ENCODE peak calls at places on chromosomes 2 and 18, in six cellular contexts. H is mesenchymal stem cell, U is neural progenitor cell, X is MM.1S, T is neuronal stem cell, O is H9. J is an unnamed sample.

GRCh38 chr18:50359806-50360205 is 15.0 kb upstream of the SKA1 start:
- DNase-seq in H (no peak), U (no peak), X (no peak), T (no peak), O (no peak), J (no peak)

GRCh38 chr2:1871171-1871570 is 126.9 kb upstream of the PXDN start:
- DNase-seq in H (no peak), U (no peak), X (no peak), T (no peak), O (no peak), J (no peak)

GRCh38 chr18:45562567-45563479 is 52.5 kb upstream of the SLC14A2 start:
- DNase-seq in H (no peak), U (no peak), X (no peak), T (no peak), O (no peak), J (no peak)

GRCh38 chr18:33745396-33745795 is 167.4 kb downstream of the ASXL3 start:
- DNase-seq in H (no peak), U (no peak), X (no peak), T (no peak), O (no peak), J (no peak)

GRCh38 chr18:31581498-31582197 is 10.0 kb upstream of the TTR start:
- DNase-seq in H (peak), U (no peak), X (no peak), T (no peak), O (no peak), J (peak)

GRCh38 chr2:221364672-221365071 is 207.4 kb downstream of the EPHA4 start:
- DNase-seq in H (no peak), U (no peak), X (no peak), T (no peak), O (no peak), J (no peak)

GRCh38 chr2:46072146-46072820 is 224.9 kb upstream of the EPAS1 start:
- DNase-seq in H (no peak), U (no peak), X (no peak), T (no peak), O (no peak), J (no peak)

GRCh38 chr2:42125887-42126594 is 43.1 kb upstream of the EML4 start:
- DNase-seq in H (no peak), U (peak), X (no peak), T (no peak), O (peak), J (no peak)

GRCh38 chr2:16100006-16100405 is 159.7 kb downstream of the MYCN start:
- DNase-seq in H (no peak), U (no peak), X (no peak), T (no peak), O (no peak), J (no peak)

GRCh38 chr2:1584051-1584531 is 160.2 kb downstream of the PXDN start:
- DNase-seq in H (no peak), U (no peak), X (no peak), T (no peak), O (no peak), J (no peak)

GRCh38 chr2:65554765-65555561 is 122.6 kb upstream of the SPRED2 start:
- DNase-seq in H (peak), U (no peak), X (no peak), T (no peak), O (no peak), J (no peak)

GRCh38 chr2:100274566-100275199 is 47.6 kb downstream of the LONRF2 start:
- DNase-seq in H (no peak), U (no peak), X (no peak), T (no peak), O (peak), J (no peak)

GRCh38 chr2:207248702-207249355 is 83.1 kb upstream of the KLF7 start:
- DNase-seq in H (peak), U (no peak), X (no peak), T (no peak), O (no peak), J (no peak)

GRCh38 chr2:184598313-184599053 is at the start of gene ZNF804A:
- DNase-seq in H (peak), U (peak), X (peak), T (peak), O (peak), J (peak)

GRCh38 chr2:25821225-25822056 is 56.8 kb downstream of the ASXL2 start:
- DNase-seq in H (no peak), U (no peak), X (no peak), T (no peak), O (no peak), J (peak)

GRCh38 chr2:146817613-146818012 is 1027.2 kb upstream of the ACVR2A start:
- DNase-seq in H (no peak), U (peak), X (no peak), T (no peak), O (no peak), J (peak)

GRCh38 chr18:7164610-7165009 is 47.0 kb upstream of the LAMA1 start:
- DNase-seq in H (no peak), U (peak), X (peak), T (no peak), O (no peak), J (no peak)

GRCh38 chr2:188272121-188272520 is 19.6 kb upstream of the GULP1 start:
- DNase-seq in H (no peak), U (no peak), X (no peak), T (no peak), O (no peak), J (no peak)

GRCh38 chr2:98768765-98769476 is 38.0 kb upstream of the MGAT4A start:
- DNase-seq in H (no peak), U (no peak), X (no peak), T (no peak), O (no peak), J (peak)

GRCh38 chr2:28166956-28167355 is 225.7 kb upstream of the FOSL2 start:
- DNase-seq in H (peak), U (no peak), X (no peak), T (no peak), O (no peak), J (no peak)

GRCh38 chr2:28168376-28168775 is 224.3 kb upstream of the FOSL2 start:
- DNase-seq in H (no peak), U (no peak), X (no peak), T (no peak), O (no peak), J (no peak)

GRCh38 chr2:28172114-28172898 is 220.4 kb upstream of the FOSL2 start:
- DNase-seq in H (peak), U (no peak), X (no peak), T (no peak), O (no peak), J (peak)

GRCh38 chr2:28173377-28173776 is 219.3 kb upstream of the FOSL2 start:
- DNase-seq in H (no peak), U (peak), X (no peak), T (no peak), O (no peak), J (no peak)

DNA sequence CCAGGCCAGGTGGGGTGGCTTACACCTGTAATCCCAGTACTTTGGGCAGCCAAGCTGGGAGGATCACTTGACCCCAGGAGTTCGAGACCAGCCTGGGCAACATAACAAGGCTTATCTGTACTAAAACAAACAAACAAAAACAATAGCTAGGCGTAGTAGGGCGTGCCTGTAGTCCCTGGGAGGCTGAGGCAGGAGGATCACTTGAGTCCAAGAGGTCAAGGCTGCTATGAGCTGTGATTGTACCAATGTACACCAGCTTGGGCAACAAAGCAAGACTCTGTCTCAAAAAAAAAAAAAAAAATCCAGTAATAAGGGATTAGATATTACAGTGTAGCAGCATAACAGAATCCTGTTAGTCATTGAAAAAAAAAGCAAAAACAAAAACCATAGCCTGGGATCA is 223.2 kb upstream of the FOSL2 start:
- DNase-seq in H (no peak), U (no peak), X (no peak), T (no peak), O (no peak), J (no peak)
- H3K27ac ChIP-seq in H (no peak), U (no peak), X (no peak), T (no peak), O (no peak), J (no peak)

GRCh38 chr18:53281406-53281805 is 941.4 kb downstream of the DCC start:
- DNase-seq in H (no peak), U (no peak), X (no peak), T (no peak), O (no peak), J (no peak)

DNA sequence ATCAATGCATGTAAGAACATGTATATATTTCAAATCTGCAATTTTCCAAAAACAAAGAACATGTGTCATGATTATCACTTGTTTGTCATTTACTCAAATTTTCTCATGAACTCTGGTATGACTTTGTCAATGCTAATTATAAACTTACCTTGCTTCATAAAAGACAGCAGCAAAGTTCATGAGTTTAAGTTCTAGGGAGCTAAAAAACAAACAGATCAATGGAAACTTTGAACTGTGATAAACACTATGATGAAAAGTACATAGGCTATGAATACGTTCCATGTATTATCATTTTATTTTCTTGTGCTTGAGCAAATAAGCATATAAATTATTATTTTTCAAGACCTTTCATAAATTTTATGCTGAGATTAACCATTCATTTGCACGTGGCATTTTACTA is 940.8 kb downstream of the MBD2 start:
- DNase-seq in H (no peak), U (no peak), X (no peak), T (no peak), O (no peak), J (no peak)
- H3K9ac ChIP-seq in H (no peak), U (no peak), X (no peak), T (no peak), O (no peak), J (no peak)

DNA sequence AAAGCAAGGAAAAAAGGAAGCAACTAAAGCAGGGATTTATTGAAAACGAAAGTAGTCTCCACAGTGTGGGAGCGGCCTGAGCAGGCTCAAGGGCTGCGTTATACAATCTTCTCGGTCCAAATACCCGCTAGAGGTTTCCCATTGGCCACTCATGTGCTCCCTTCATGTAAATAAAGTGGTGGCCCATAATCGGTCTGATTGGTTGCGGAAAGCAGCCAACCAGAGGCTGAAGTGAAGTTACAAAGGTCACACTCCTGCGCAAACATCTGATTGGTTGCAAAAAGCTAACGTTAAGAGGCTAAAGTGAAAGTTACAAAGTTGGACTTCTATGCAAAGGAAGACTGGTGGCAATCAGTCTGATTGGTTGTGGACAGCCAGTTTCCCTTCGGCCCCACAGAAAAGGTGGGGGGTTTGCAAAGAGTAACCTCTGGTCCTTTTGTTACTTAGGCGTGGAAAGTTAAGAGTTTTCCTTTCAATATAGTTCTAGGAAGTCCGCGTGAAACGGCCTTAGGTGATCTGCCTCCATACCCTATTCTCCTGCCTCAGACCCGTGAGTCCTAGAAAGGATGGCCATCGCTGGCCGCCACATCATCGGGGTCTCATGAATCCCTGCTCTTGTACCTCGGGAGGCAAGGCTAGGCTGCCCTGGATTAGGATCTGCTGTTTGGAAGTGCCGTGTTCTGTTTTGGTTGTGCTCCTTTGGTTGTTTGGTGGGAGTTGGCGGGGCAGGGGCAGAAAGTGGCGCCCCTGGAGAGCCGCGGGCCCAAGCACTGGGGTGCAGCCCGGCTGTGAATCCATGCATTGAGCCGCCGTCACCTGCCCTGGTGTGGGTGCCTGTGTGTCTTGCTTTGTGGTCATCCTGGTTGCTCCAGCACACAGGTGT is 80.4 kb upstream of the LDLRAD4 start:
- DNase-seq in H (no peak), U (no peak), X (peak), T (no peak), O (no peak), J (peak)
- H3K4me2 ChIP-seq in H (no peak), U (no peak), X (peak), T (no peak), O (no peak), J (peak)

GRCh38 chr2:219210572-219211362 is 4.2 kb downstream of the ZFAND2B start:
- DNase-seq in H (no peak), U (no peak), X (no peak), T (no peak), O (no peak), J (no peak)
- H3K27ac ChIP-seq in H (no peak), U (no peak), X (peak), T (no peak), O (no peak), J (no peak)

DNA sequence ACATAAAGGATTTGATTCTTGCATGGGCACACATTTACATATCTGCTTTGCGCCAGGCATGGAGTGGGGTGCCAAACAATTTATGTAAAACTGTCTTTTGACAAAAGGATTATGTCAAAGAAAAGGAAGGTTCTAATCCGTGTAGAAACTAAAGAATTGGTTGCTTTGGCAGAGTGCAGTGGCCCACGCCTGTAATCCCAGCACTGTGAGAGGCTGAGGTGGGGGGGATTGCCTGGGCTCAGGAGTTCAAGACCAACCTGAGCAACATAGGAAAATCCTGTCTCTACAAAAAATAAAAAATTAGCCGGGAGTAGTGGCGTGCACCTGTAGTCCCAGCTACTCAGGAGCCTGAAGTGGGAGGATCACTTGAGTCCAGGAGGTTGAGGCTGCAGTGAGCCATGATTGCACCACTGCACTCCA is 1.1 kb upstream of the MTERF4 start:
- DNase-seq in H (no peak), U (peak), X (no peak), T (no peak), O (no peak), J (no peak)
- H3K9ac ChIP-seq in H (peak), U (peak), X (peak), T (no peak), O (no peak), J (no peak)